ENCODE peak calls at places on chromosomes 2 and 18, in seven cellular contexts. B is SK-N-SH, L is astrocyte of the cerebellum, A is bronchial epithelial cell, X is heart left ventricle, S is AG04449, T is WERI-Rb-1. O is an unnamed sample.

GRCh38 chr18:56152547-56152946 is 485.8 kb downstream of the TXNL1 start:
- DNase-seq in L (no peak), S (no peak), T (no peak), A (no peak), X (no peak), B (no peak), O (no peak)

GRCh38 chr2:119223521-119224390 is at the start of gene STEAP3:
- DNase-seq in T (peak; percentile 90), S (no peak), A (peak; percentile 22), X (peak; percentile 82), B (peak; percentile 93), L (no peak), O (no peak)

GRCh38 chr2:44777542-44777941 is 164.0 kb upstream of the SIX3 start:
- DNase-seq in X (no peak), A (peak; percentile 20), T (peak; percentile 92), B (no peak), S (no peak), L (no peak), O (no peak)

GRCh38 chr2:29831560-29831959 is 89.8 kb downstream of the ALK start:
- DNase-seq in S (no peak), T (no peak), L (no peak), A (no peak), X (no peak), B (no peak), O (no peak)

GRCh38 chr18:12028674-12029073 is 47.4 kb downstream of the IMPA2 start:
- DNase-seq in T (no peak), L (no peak), S (no peak), A (no peak), X (no peak), B (peak; percentile 31), O (no peak)

GRCh38 chr18:51867767-51868166 is 472.2 kb upstream of the DCC start:
- DNase-seq in A (peak; percentile 8), S (no peak), L (peak; percentile 27), X (no peak), T (no peak), B (no peak), O (no peak)

GRCh38 chr18:2540575-2540974 is 30.7 kb downstream of the METTL4 start:
- DNase-seq in S (no peak), X (no peak), A (no peak), B (no peak), L (no peak), T (no peak), O (no peak)

GRCh38 chr18:72041313-72042032 is 502.7 kb downstream of the CBLN2 start:
- DNase-seq in A (no peak), X (no peak), B (no peak), L (no peak), S (no peak), T (no peak), O (no peak)

GRCh38 chr18:55076643-55077218 is 117.5 kb upstream of the CCDC68 start:
- DNase-seq in A (no peak), L (no peak), T (no peak), S (no peak), X (no peak), B (no peak), O (no peak)

GRCh38 chr2:5868891-5869400 is 176.8 kb downstream of the SOX11 start:
- DNase-seq in A (no peak), B (no peak), T (no peak), X (no peak), L (no peak), S (no peak), O (no peak)

GRCh38 chr2:137969418-137969765 is 5.1 kb downstream of the HNMT start:
- DNase-seq in B (no peak), L (peak; percentile 73), T (no peak), A (peak; percentile 96), X (peak; percentile 43), S (no peak), O (peak; percentile 39)

GRCh38 chr2:148926291-148926961 is 51.4 kb downstream of the KIF5C start:
- DNase-seq in S (no peak), A (peak; percentile 22), T (peak; percentile 42), B (peak; percentile 63), X (no peak), L (no peak), O (no peak)

GRCh38 chr2:239223029-239223329 is 177.8 kb downstream of the HDAC4 start:
- DNase-seq in B (no peak), S (no peak), A (no peak), X (no peak), L (no peak), T (no peak), O (no peak)

GRCh38 chr2:159381574-159381973 is 95.1 kb upstream of the WDSUB1 start:
- DNase-seq in X (no peak), B (no peak), A (no peak), S (no peak), T (no peak), L (no peak), O (no peak)

GRCh38 chr2:238775591-238775990 is 72.3 kb upstream of the TWIST2 start:
- DNase-seq in T (no peak), S (no peak), A (no peak), L (no peak), X (no peak), B (no peak), O (no peak)

GRCh38 chr2:26633351-26633945 is 7.7 kb downstream of the CIB4 start:
- DNase-seq in B (no peak), L (no peak), X (no peak), A (no peak), T (no peak), S (no peak), O (no peak)

GRCh38 chr2:120236296-120236695 is 13.1 kb upstream of the TMEM185B start:
- DNase-seq in A (no peak), B (no peak), S (no peak), L (no peak), T (no peak), X (no peak), O (no peak)

GRCh38 chr18:22667158-22667557 is 249.4 kb upstream of the CTAGE1 start:
- DNase-seq in B (no peak), L (no peak), A (no peak), X (no peak), S (no peak), T (no peak), O (no peak)

GRCh38 chr2:158624961-158625360 is 168.2 kb downstream of the PKP4 start:
- DNase-seq in A (no peak), L (no peak), X (no peak), B (no peak), T (no peak), S (no peak), O (no peak)

GRCh38 chr2:152298754-152299153 is 36.2 kb upstream of the FMNL2 start:
- DNase-seq in T (no peak), A (peak; percentile 81), X (no peak), L (peak; percentile 57), B (no peak), S (no peak), O (no peak)
- H3K4me3 ChIP-seq in T (no peak overlapping the region), A (no peak overlapping the region), X (no peak overlapping the region), L (no peak overlapping the region), B (no peak overlapping the region), S (no peak overlapping the region), O (no peak overlapping the region)

GRCh38 chr2:157501026-157501425 is 57.1 kb upstream of the CYTIP start:
- DNase-seq in S (no peak), B (no peak), A (no peak), T (no peak), X (no peak), L (no peak), O (no peak)

GRCh38 chr2:157498501-157498900 is 54.6 kb upstream of the CYTIP start:
- DNase-seq in S (no peak), T (no peak), L (no peak), A (no peak), B (no peak), X (no peak), O (no peak)

GRCh38 chr2:157500334-157500733 is 56.4 kb upstream of the CYTIP start:
- DNase-seq in T (no peak), S (no peak), A (no peak), B (no peak), L (no peak), X (no peak), O (no peak)

GRCh38 chr2:157492189-157492773 is 48.4 kb upstream of the CYTIP start:
- DNase-seq in S (no peak), X (peak; percentile 59), B (peak; percentile 54), A (peak; percentile 64), L (peak; percentile 49), T (peak; percentile 68), O (peak; percentile 6)

DNA sequence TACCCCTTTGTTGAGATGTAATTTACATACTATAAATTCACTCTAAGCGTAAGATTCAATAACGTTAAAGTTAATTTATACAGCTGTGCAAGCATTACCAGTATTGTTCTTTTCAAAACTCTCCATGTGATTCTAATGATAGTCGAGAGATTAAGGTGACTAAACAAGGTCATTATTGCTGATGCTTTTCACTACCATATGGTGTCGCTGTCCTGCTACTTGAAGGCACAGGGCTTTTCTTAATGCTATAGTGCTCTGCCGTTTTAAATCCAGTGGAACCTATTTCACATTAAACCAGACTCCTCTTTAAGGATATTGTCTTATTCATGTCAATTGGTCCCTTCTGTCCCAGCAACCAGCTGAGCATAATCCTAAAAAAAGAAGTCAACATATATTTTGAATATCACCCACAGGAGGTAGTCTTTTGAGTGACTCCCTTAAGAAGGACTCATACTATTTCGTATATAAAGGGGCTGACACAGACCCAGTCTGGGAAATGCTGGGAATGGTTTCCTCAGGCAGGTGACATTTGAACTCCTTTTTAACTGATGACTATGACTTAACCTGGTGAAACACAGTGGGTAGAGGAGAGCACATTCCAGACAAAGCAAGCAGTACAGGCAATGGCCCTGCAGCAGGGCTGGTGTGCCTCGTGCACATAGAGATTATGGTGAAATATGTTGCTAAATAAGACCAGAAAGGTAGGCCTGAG is 53.9 kb upstream of the CYTIP start:
- DNase-seq in A (peak; percentile 63), S (no peak), T (peak; percentile 10), B (peak; percentile 36), X (no peak), L (peak; percentile 12), O (no peak)
- TF ChIP-seq CTCF in A (peak; percentile 73), S (peak; percentile 68), T (peak; percentile 67), B (peak; percentile 73), X (peak; percentile 60), L (peak; percentile 75), O (peak; percentile 74)

DNA sequence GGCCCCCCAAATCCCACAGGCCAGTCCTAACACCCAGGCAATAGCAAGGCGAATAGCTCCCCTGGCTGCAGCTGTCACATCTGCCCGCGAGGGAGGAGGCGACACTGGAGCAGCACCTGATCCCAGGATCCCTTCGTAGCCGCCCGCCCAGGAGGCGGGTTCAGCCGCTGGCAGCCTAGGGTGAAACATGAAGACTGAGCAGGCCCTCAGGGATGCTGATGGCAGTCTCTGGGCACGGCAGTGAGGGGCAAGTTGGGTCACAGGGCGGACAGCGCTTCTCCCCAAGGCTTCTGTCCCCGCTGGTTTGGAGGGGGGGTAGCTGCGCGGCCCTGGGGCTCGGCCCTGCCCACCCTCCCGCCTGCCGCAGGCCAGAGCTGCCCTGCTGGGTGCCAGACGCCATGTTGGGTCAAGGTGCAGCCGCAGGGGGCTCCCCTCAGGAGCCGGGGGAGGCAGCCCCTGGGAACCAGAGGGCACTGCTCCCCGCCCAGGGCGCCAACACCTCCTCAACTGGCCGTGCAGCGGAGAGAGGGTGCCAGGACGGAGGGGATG is 1.9 kb downstream of the DNMT3A start:
- DNase-seq in L (no peak), S (no peak), A (no peak), T (peak; percentile 60), X (peak; percentile 58), B (no peak), O (no peak)
- H3K4me3 ChIP-seq in L (peak overlapping the region; percentile 54), S (peak overlapping the region; percentile 64), A (peak overlapping the region; percentile 50), T (peak overlapping the region; percentile 46), X (peak overlapping the region; percentile 95), B (peak overlapping the region; percentile 70), O (peak overlapping the region; percentile 75)

GRCh38 chr2:177326591-177326990 is 62.1 kb upstream of the NFE2L2 start:
- DNase-seq in X (no peak), S (no peak), B (no peak), L (no peak), T (no peak), A (peak; percentile 85), O (no peak)
- TF ChIP-seq CTCF in X (no peak), S (no peak), B (no peak), L (no peak), T (no peak), A (peak; percentile 31), O (no peak)